ENCODE peak calls at places on chromosome 3, in six cellular contexts. P, T, D, S, I and N are unnamed samples.

GRCh38 chr3:141605883-141606282 is 119.1 kb downstream of the RASA2 start:
- DNase-seq in P (no peak), S (no peak), T (no peak), D (no peak), I (no peak), N (no peak)

GRCh38 chr3:55609230-55610100 is 122.4 kb upstream of the WNT5A start:
- DNase-seq in I (no peak), P (no peak), T (no peak), S (no peak), D (no peak), N (no peak)

GRCh38 chr3:22977650-22978289 is 225.4 kb upstream of the UBE2E2 start:
- DNase-seq in P (no peak), T (no peak), I (no peak), D (no peak), S (no peak), N (no peak)

GRCh38 chr3:170079466-170080165 is 41.8 kb downstream of the GPR160 start:
- DNase-seq in D (no peak), P (no peak), I (peak), T (no peak), S (no peak), N (peak)

GRCh38 chr3:194885766-194886165 is 200.1 kb downstream of the FAM43A start:
- DNase-seq in S (no peak), I (no peak), P (no peak), T (no peak), D (no peak), N (no peak)

GRCh38 chr3:123325766-123326256 is 123.1 kb downstream of the ADCY5 start:
- DNase-seq in P (no peak), D (no peak), T (no peak), I (no peak), S (no peak), N (no peak)

GRCh38 chr3:192890348-192891335 is 27.0 kb downstream of the MB21D2 start:
- DNase-seq in I (no peak), T (no peak), D (no peak), S (no peak), P (no peak), N (no peak)

GRCh38 chr3:4986175-4986610 is 7.0 kb downstream of the BHLHE40 start:
- DNase-seq in S (peak), D (no peak), I (no peak), T (no peak), P (peak), N (peak)

GRCh38 chr3:161148832-161149475 is 43.8 kb upstream of the B3GALNT1 start:
- DNase-seq in D (no peak), I (no peak), P (peak), S (no peak), T (no peak), N (peak)

GRCh38 chr3:33803252-33803651 is 4.8 kb downstream of the PDCD6IP start:
- DNase-seq in I (no peak), D (no peak), S (no peak), P (no peak), T (no peak), N (no peak)